ENCODE peak calls at places on chromosomes 1 and 21, in ten cellular contexts. One of them, this sample, is unnamed.

GRCh38 chr1:218025454-218025853 is 259.6 kb upstream of the RRP15 start:
- DNase-seq in NCI-H1092: no peak
- DNase-seq in HEK293T: no peak
- DNase-seq in pons: no peak
- DNase-seq in iris pigment epithelial cell: peak
- DNase-seq in OCI-LY7: no peak
- DNase-seq in upper lobe of right lung: no peak
- DNase-seq in MM.1S: no peak
- DNase-seq in iPS DF 6.9: no peak
- DNase-seq in heart left ventricle: no peak
- DNase-seq in this sample: no peak

GRCh38 chr21:27221084-27221483 is 254.2 kb upstream of the ADAMTS5 start:
- DNase-seq in iPS DF 6.9: no peak
- DNase-seq in NCI-H1092: no peak
- DNase-seq in HEK293T: no peak
- DNase-seq in pons: no peak
- DNase-seq in heart left ventricle: no peak
- DNase-seq in MM.1S: no peak
- DNase-seq in OCI-LY7: no peak
- DNase-seq in upper lobe of right lung: no peak
- DNase-seq in iris pigment epithelial cell: no peak
- DNase-seq in this sample: no peak

GRCh38 chr1:212536586-212536985 is 72.0 kb upstream of the ATF3 start:
- DNase-seq in HEK293T: no peak
- DNase-seq in iPS DF 6.9: no peak
- DNase-seq in MM.1S: no peak
- DNase-seq in upper lobe of right lung: no peak
- DNase-seq in iris pigment epithelial cell: peak
- DNase-seq in NCI-H1092: no peak
- DNase-seq in pons: no peak
- DNase-seq in heart left ventricle: no peak
- DNase-seq in OCI-LY7: no peak
- DNase-seq in this sample: no peak

GRCh38 chr1:34302798-34303197 is 126.1 kb downstream of the C1orf94 start:
- DNase-seq in MM.1S: no peak
- DNase-seq in OCI-LY7: no peak
- DNase-seq in iris pigment epithelial cell: no peak
- DNase-seq in NCI-H1092: no peak
- DNase-seq in iPS DF 6.9: no peak
- DNase-seq in upper lobe of right lung: no peak
- DNase-seq in HEK293T: no peak
- DNase-seq in pons: no peak
- DNase-seq in heart left ventricle: no peak
- DNase-seq in this sample: no peak

GRCh38 chr1:16980473-16981268 is at the start of gene MFAP2:
- DNase-seq in NCI-H1092: no peak
- DNase-seq in MM.1S: no peak
- DNase-seq in HEK293T: peak
- DNase-seq in OCI-LY7: no peak
- DNase-seq in heart left ventricle: no peak
- DNase-seq in iPS DF 6.9: no peak
- DNase-seq in pons: no peak
- DNase-seq in upper lobe of right lung: no peak
- DNase-seq in iris pigment epithelial cell: no peak
- DNase-seq in this sample: peak

GRCh38 chr1:204997616-204998015 is 45.4 kb upstream of the CNTN2 start:
- DNase-seq in heart left ventricle: peak
- DNase-seq in pons: no peak
- DNase-seq in OCI-LY7: no peak
- DNase-seq in iPS DF 6.9: no peak
- DNase-seq in MM.1S: no peak
- DNase-seq in upper lobe of right lung: no peak
- DNase-seq in NCI-H1092: no peak
- DNase-seq in iris pigment epithelial cell: no peak
- DNase-seq in HEK293T: no peak
- DNase-seq in this sample: no peak

GRCh38 chr1:42743302-42744029 is 3.4 kb upstream of the CLDN19 start:
- DNase-seq in MM.1S: no peak
- DNase-seq in heart left ventricle: no peak
- DNase-seq in NCI-H1092: no peak
- DNase-seq in pons: no peak
- DNase-seq in iPS DF 6.9: no peak
- DNase-seq in HEK293T: no peak
- DNase-seq in OCI-LY7: no peak
- DNase-seq in iris pigment epithelial cell: no peak
- DNase-seq in upper lobe of right lung: no peak
- DNase-seq in this sample: no peak

GRCh38 chr1:24155011-24155782 is 12.3 kb upstream of the IL22RA1 start:
- DNase-seq in OCI-LY7: peak
- DNase-seq in heart left ventricle: no peak
- DNase-seq in NCI-H1092: peak
- DNase-seq in HEK293T: peak
- DNase-seq in iris pigment epithelial cell: no peak
- DNase-seq in MM.1S: no peak
- DNase-seq in upper lobe of right lung: no peak
- DNase-seq in iPS DF 6.9: no peak
- DNase-seq in pons: no peak
- DNase-seq in this sample: no peak

GRCh38 chr1:46587072-46587471 is 17.0 kb downstream of the MKNK1 start:
- DNase-seq in pons: peak
- DNase-seq in MM.1S: no peak
- DNase-seq in upper lobe of right lung: peak
- DNase-seq in NCI-H1092: no peak
- DNase-seq in HEK293T: no peak
- DNase-seq in OCI-LY7: no peak
- DNase-seq in iPS DF 6.9: no peak
- DNase-seq in heart left ventricle: peak
- DNase-seq in iris pigment epithelial cell: no peak
- DNase-seq in this sample: no peak

GRCh38 chr1:41498809-41499208 is 14.3 kb upstream of the EDN2 start:
- DNase-seq in heart left ventricle: peak
- DNase-seq in NCI-H1092: no peak
- DNase-seq in MM.1S: no peak
- DNase-seq in iris pigment epithelial cell: no peak
- DNase-seq in pons: no peak
- DNase-seq in OCI-LY7: no peak
- DNase-seq in upper lobe of right lung: peak
- DNase-seq in iPS DF 6.9: no peak
- DNase-seq in HEK293T: no peak
- DNase-seq in this sample: peak

GRCh38 chr1:60394436-60394835 is 320.9 kb upstream of the C1orf87 start:
- DNase-seq in OCI-LY7: no peak
- DNase-seq in MM.1S: no peak
- DNase-seq in upper lobe of right lung: no peak
- DNase-seq in heart left ventricle: no peak
- DNase-seq in HEK293T: no peak
- DNase-seq in iPS DF 6.9: no peak
- DNase-seq in pons: no peak
- DNase-seq in iris pigment epithelial cell: no peak
- DNase-seq in NCI-H1092: no peak
- DNase-seq in this sample: no peak

GRCh38 chr21:17045214-17045835 is 467.5 kb upstream of the CXADR start:
- DNase-seq in upper lobe of right lung: no peak
- DNase-seq in HEK293T: peak
- DNase-seq in pons: peak
- DNase-seq in iris pigment epithelial cell: peak
- DNase-seq in heart left ventricle: no peak
- DNase-seq in iPS DF 6.9: no peak
- DNase-seq in NCI-H1092: peak
- DNase-seq in MM.1S: peak
- DNase-seq in OCI-LY7: peak
- DNase-seq in this sample: peak

GRCh38 chr21:30190554-30190953 is 23.9 kb upstream of the CLDN17 start:
- DNase-seq in HEK293T: no peak
- DNase-seq in pons: no peak
- DNase-seq in iPS DF 6.9: no peak
- DNase-seq in NCI-H1092: no peak
- DNase-seq in upper lobe of right lung: no peak
- DNase-seq in MM.1S: no peak
- DNase-seq in OCI-LY7: no peak
- DNase-seq in iris pigment epithelial cell: no peak
- DNase-seq in heart left ventricle: no peak
- DNase-seq in this sample: no peak

GRCh38 chr21:27817902-27818623 is 851.2 kb upstream of the ADAMTS5 start:
- DNase-seq in MM.1S: no peak
- DNase-seq in upper lobe of right lung: no peak
- DNase-seq in heart left ventricle: no peak
- DNase-seq in iris pigment epithelial cell: no peak
- DNase-seq in iPS DF 6.9: no peak
- DNase-seq in NCI-H1092: no peak
- DNase-seq in pons: peak
- DNase-seq in OCI-LY7: no peak
- DNase-seq in HEK293T: no peak
- DNase-seq in this sample: no peak

GRCh38 chr1:197798492-197798891 is 23.2 kb upstream of the DENND1B start:
- DNase-seq in OCI-LY7: no peak
- DNase-seq in upper lobe of right lung: no peak
- DNase-seq in heart left ventricle: no peak
- DNase-seq in pons: no peak
- DNase-seq in iPS DF 6.9: no peak
- DNase-seq in HEK293T: no peak
- DNase-seq in NCI-H1092: no peak
- DNase-seq in MM.1S: no peak
- DNase-seq in iris pigment epithelial cell: no peak
- DNase-seq in this sample: no peak

GRCh38 chr1:224447251-224447650 is 12.7 kb upstream of the WDR26 start:
- DNase-seq in upper lobe of right lung: no peak
- DNase-seq in NCI-H1092: no peak
- DNase-seq in HEK293T: no peak
- DNase-seq in iPS DF 6.9: no peak
- DNase-seq in MM.1S: no peak
- DNase-seq in heart left ventricle: no peak
- DNase-seq in pons: no peak
- DNase-seq in iris pigment epithelial cell: peak
- DNase-seq in OCI-LY7: no peak
- DNase-seq in this sample: peak

GRCh38 chr1:20366076-20366765 is 75.5 kb downstream of the VWA5B1 start:
- DNase-seq in upper lobe of right lung: no peak
- DNase-seq in iris pigment epithelial cell: peak
- DNase-seq in NCI-H1092: peak
- DNase-seq in HEK293T: no peak
- DNase-seq in MM.1S: no peak
- DNase-seq in iPS DF 6.9: no peak
- DNase-seq in heart left ventricle: peak
- DNase-seq in OCI-LY7: no peak
- DNase-seq in pons: no peak
- DNase-seq in this sample: no peak

GRCh38 chr1:186681806-186682205 is 1.6 kb upstream of the PTGS2 start:
- DNase-seq in OCI-LY7: no peak
- DNase-seq in iPS DF 6.9: no peak
- DNase-seq in pons: no peak
- DNase-seq in iris pigment epithelial cell: peak
- DNase-seq in HEK293T: no peak
- DNase-seq in MM.1S: no peak
- DNase-seq in heart left ventricle: no peak
- DNase-seq in NCI-H1092: no peak
- DNase-seq in upper lobe of right lung: no peak
- DNase-seq in this sample: peak

GRCh38 chr1:33005812-33006465 is 30.7 kb downstream of the AK2 start:
- DNase-seq in pons: no peak
- DNase-seq in MM.1S: no peak
- DNase-seq in iPS DF 6.9: no peak
- DNase-seq in HEK293T: no peak
- DNase-seq in OCI-LY7: no peak
- DNase-seq in iris pigment epithelial cell: peak
- DNase-seq in heart left ventricle: no peak
- DNase-seq in NCI-H1092: no peak
- DNase-seq in upper lobe of right lung: no peak
- DNase-seq in this sample: no peak

GRCh38 chr1:46041974-46042373 is 90.5 kb downstream of the PIK3R3 start:
- DNase-seq in pons: peak
- DNase-seq in HEK293T: no peak
- DNase-seq in iPS DF 6.9: no peak
- DNase-seq in MM.1S: no peak
- DNase-seq in iris pigment epithelial cell: no peak
- DNase-seq in OCI-LY7: no peak
- DNase-seq in upper lobe of right lung: no peak
- DNase-seq in NCI-H1092: no peak
- DNase-seq in heart left ventricle: peak
- DNase-seq in this sample: no peak

GRCh38 chr1:203153051-203153988 is 22.3 kb downstream of the MYBPH start:
- DNase-seq in iris pigment epithelial cell: peak
- DNase-seq in HEK293T: no peak
- DNase-seq in pons: peak
- DNase-seq in MM.1S: no peak
- DNase-seq in OCI-LY7: no peak
- DNase-seq in upper lobe of right lung: no peak
- DNase-seq in heart left ventricle: no peak
- DNase-seq in NCI-H1092: peak
- DNase-seq in iPS DF 6.9: no peak
- DNase-seq in this sample: no peak

GRCh38 chr1:186519981-186520380 is 59.1 kb upstream of the PDC start:
- DNase-seq in OCI-LY7: no peak
- DNase-seq in HEK293T: no peak
- DNase-seq in upper lobe of right lung: no peak
- DNase-seq in pons: no peak
- DNase-seq in iPS DF 6.9: no peak
- DNase-seq in NCI-H1092: no peak
- DNase-seq in heart left ventricle: no peak
- DNase-seq in MM.1S: no peak
- DNase-seq in iris pigment epithelial cell: peak
- DNase-seq in this sample: peak

GRCh38 chr21:17769049-17769845 is 49.9 kb downstream of the C21orf91 start:
- DNase-seq in iris pigment epithelial cell: no peak
- DNase-seq in OCI-LY7: no peak
- DNase-seq in pons: no peak
- DNase-seq in NCI-H1092: no peak
- DNase-seq in heart left ventricle: no peak
- DNase-seq in MM.1S: no peak
- DNase-seq in upper lobe of right lung: no peak
- DNase-seq in HEK293T: no peak
- DNase-seq in iPS DF 6.9: no peak
- DNase-seq in this sample: no peak

GRCh38 chr1:155882766-155883165 is 23.4 kb downstream of the SYT11 start:
- DNase-seq in upper lobe of right lung: no peak
- DNase-seq in OCI-LY7: no peak
- DNase-seq in MM.1S: no peak
- DNase-seq in NCI-H1092: no peak
- DNase-seq in iPS DF 6.9: no peak
- DNase-seq in HEK293T: no peak
- DNase-seq in iris pigment epithelial cell: no peak
- DNase-seq in heart left ventricle: no peak
- DNase-seq in pons: no peak
- DNase-seq in this sample: no peak

GRCh38 chr21:9839011-9839661 is 682.2 kb upstream of the TPTE start:
- DNase-seq in upper lobe of right lung: peak
- DNase-seq in pons: peak
- DNase-seq in MM.1S: no peak
- DNase-seq in HEK293T: peak
- DNase-seq in iPS DF 6.9: no peak
- DNase-seq in heart left ventricle: peak
- DNase-seq in iris pigment epithelial cell: no peak
- DNase-seq in NCI-H1092: peak
- DNase-seq in OCI-LY7: no peak
- DNase-seq in this sample: no peak

GRCh38 chr21:26457817-26458216 is 115.3 kb downstream of the CYYR1 start:
- DNase-seq in upper lobe of right lung: no peak
- DNase-seq in OCI-LY7: no peak
- DNase-seq in heart left ventricle: no peak
- DNase-seq in HEK293T: no peak
- DNase-seq in NCI-H1092: no peak
- DNase-seq in MM.1S: no peak
- DNase-seq in iPS DF 6.9: no peak
- DNase-seq in iris pigment epithelial cell: no peak
- DNase-seq in pons: no peak
- DNase-seq in this sample: no peak

GRCh38 chr1:11013160-11013531 is 692 bp downstream of the TARDBP start:
- DNase-seq in HEK293T: peak
- DNase-seq in upper lobe of right lung: no peak
- DNase-seq in MM.1S: peak
- DNase-seq in heart left ventricle: no peak
- DNase-seq in iPS DF 6.9: no peak
- DNase-seq in iris pigment epithelial cell: peak
- DNase-seq in pons: peak
- DNase-seq in NCI-H1092: no peak
- DNase-seq in OCI-LY7: no peak
- DNase-seq in this sample: no peak

GRCh38 chr1:66246371-66247262 is 287.3 kb upstream of the SGIP1 start:
- DNase-seq in OCI-LY7: no peak
- DNase-seq in HEK293T: no peak
- DNase-seq in NCI-H1092: no peak
- DNase-seq in iris pigment epithelial cell: no peak
- DNase-seq in iPS DF 6.9: no peak
- DNase-seq in MM.1S: no peak
- DNase-seq in pons: no peak
- DNase-seq in heart left ventricle: no peak
- DNase-seq in upper lobe of right lung: no peak
- DNase-seq in this sample: no peak